ENCODE peak calls at places on chromosomes 2 and 18, in four cellular contexts. L is A549, N is K562, B is HepG2. A is an unnamed sample.

GRCh38 chr2:217919781-217920351 is 82.9 kb downstream of the TNS1 start:
- DNase-seq in L (peak; percentile 32), N (no peak), B (no peak), A (peak; percentile 91)

GRCh38 chr2:174344716-174345472 is 10.1 kb downstream of the SP9 start:
- DNase-seq in L (peak; percentile 55), N (no peak), B (peak; percentile 51), A (peak; percentile 63)

GRCh38 chr2:23445450-23445868 is 60.5 kb downstream of the KLHL29 start:
- DNase-seq in L (no peak), N (no peak), B (no peak), A (peak; percentile 76)

GRCh38 chr2:83851066-83851465 is 608.0 kb downstream of the SUCLG1 start:
- DNase-seq in L (no peak), N (no peak), B (no peak), A (no peak)

GRCh38 chr2:5915926-5916325 is 223.7 kb downstream of the SOX11 start:
- DNase-seq in L (peak; percentile 10), N (no peak), B (peak; percentile 16), A (peak; percentile 54)

GRCh38 chr18:4870177-4870773 is 326.8 kb downstream of the AKAIN1 start:
- DNase-seq in L (no peak), N (no peak), B (no peak), A (no peak)

GRCh38 chr2:19841918-19842693 is 59.7 kb downstream of the TTC32 start:
- DNase-seq in L (no peak), N (no peak), B (no peak), A (no peak)

GRCh38 chr2:224850081-224850480 is 133.9 kb upstream of the CCDC195 start:
- DNase-seq in L (no peak), N (no peak), B (no peak), A (peak; percentile 49)

GRCh38 chr2:149084924-149085795 is 46.7 kb downstream of the LYPD6B start:
- DNase-seq in L (no peak), N (no peak), B (no peak), A (no peak)

GRCh38 chr2:10876394-10876793 is 35.3 kb upstream of the KCNF1 start:
- DNase-seq in L (no peak), N (no peak), B (no peak), A (no peak)

GRCh38 chr18:48545690-48546365 is 7.0 kb downstream of the CTIF start:
- DNase-seq in L (peak; percentile 19), N (peak; percentile 42), B (no peak), A (peak; percentile 90)

GRCh38 chr2:117760916-117761315 is 53.6 kb upstream of the DDX18 start:
- DNase-seq in L (no peak), N (no peak), B (no peak), A (no peak)

GRCh38 chr2:212905640-212906201 is 245.7 kb downstream of the IKZF2 start:
- DNase-seq in L (peak; percentile 76), N (no peak), B (no peak), A (peak; percentile 6)

GRCh38 chr2:182763311-182763912 is 47.4 kb downstream of the DNAJC10 start:
- DNase-seq in L (peak; percentile 55), N (peak; percentile 24), B (peak; percentile 62), A (peak; percentile 43)

GRCh38 chr2:84881581-84882414 is 914 bp upstream of the TRABD2A start:
- DNase-seq in L (peak; percentile 86), N (peak; percentile 65), B (peak; percentile 73), A (peak; percentile 85)

GRCh38 chr2:173119069-173119807 is 43.6 kb downstream of the MAP3K20 start:
- DNase-seq in L (no peak), N (no peak), B (no peak), A (no peak)

GRCh38 chr2:160266078-160266551 is 66.0 kb upstream of the ITGB6 start:
- DNase-seq in L (no peak), N (no peak), B (no peak), A (no peak)

GRCh38 chr2:150474326-150475074 is 13.0 kb downstream of the RND3 start:
- DNase-seq in L (no peak), N (no peak), B (no peak), A (peak; percentile 54)

GRCh38 chr2:217356142-217356541 is 496.3 kb upstream of the TNP1 start:
- DNase-seq in L (no peak), N (no peak), B (no peak), A (no peak)

GRCh38 chr18:70523798-70524182 is 234.9 kb downstream of the SOCS6 start:
- DNase-seq in L (no peak), N (no peak), B (peak; percentile 84), A (no peak)

GRCh38 chr2:44169155-44169898 is 652 bp downstream of the PPM1B start:
- DNase-seq in L (peak; percentile 57), N (peak; percentile 35), B (peak; percentile 24), A (peak; percentile 37)

GRCh38 chr2:144049137-144049536 is 470.8 kb downstream of the ZEB2 start:
- DNase-seq in L (no peak), N (no peak), B (no peak), A (no peak)

GRCh38 chr18:29154758-29155725 is 978.1 kb upstream of the CDH2 start:
- DNase-seq in L (peak; percentile 45), N (no peak), B (no peak), A (peak; percentile 91)

GRCh38 chr2:28982381-28982950 is 1.4 kb downstream of the TOGARAM2 start:
- DNase-seq in L (no peak), N (no peak), B (no peak), A (no peak)

DNA sequence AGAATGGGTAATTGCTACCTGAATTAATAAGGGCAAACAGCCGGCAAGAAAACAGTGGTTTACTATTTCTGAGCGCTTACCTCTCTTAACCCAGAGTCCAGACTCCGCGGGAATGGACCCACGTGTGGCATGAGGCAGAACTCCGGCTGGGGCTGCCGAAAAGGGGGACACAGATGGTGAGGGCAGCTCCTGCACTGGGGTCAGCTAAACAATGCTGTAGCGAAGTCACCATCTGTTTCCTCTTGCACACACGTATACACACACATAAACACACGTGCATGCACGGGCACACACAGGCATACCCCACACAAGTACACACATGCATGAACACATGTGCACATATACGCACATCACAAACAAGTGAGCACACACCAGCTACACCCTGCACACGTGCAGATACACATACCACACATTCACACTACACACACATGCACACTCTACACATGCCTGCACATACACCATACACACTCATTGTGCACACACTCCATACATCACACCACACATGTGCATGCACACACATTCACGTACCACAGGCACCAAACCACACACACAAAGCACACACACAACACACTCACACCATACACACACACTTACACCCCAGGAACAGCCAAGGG is 105.9 kb upstream of the ID2 start:
- DNase-seq in L (no peak), N (no peak), B (no peak), A (no peak)
- TF ChIP-seq BHLHE40 in L (no peak), N (no peak), B (no peak), A (no peak)

GRCh38 chr18:11976463-11976862 is 4.8 kb upstream of the IMPA2 start:
- DNase-seq in L (no peak), N (no peak), B (no peak), A (no peak)
- TF ChIP-seq MAFK in L (no peak), N (no peak), B (no peak), A (no peak)

GRCh38 chr18:35611518-35611917 is 30.0 kb downstream of the GALNT1 start:
- DNase-seq in L (no peak), N (no peak), B (no peak), A (no peak)
- TF ChIP-seq BHLHE40 in L (no peak), N (no peak), B (no peak), A (no peak)

GRCh38 chr2:100483892-100484291 is 13.6 kb downstream of the NMS start:
- DNase-seq in L (no peak), N (no peak), B (no peak), A (no peak)

GRCh38 chr2:100484390-100484789 is 14.1 kb downstream of the NMS start:
- DNase-seq in L (no peak), N (no peak), B (no peak), A (no peak)

DNA sequence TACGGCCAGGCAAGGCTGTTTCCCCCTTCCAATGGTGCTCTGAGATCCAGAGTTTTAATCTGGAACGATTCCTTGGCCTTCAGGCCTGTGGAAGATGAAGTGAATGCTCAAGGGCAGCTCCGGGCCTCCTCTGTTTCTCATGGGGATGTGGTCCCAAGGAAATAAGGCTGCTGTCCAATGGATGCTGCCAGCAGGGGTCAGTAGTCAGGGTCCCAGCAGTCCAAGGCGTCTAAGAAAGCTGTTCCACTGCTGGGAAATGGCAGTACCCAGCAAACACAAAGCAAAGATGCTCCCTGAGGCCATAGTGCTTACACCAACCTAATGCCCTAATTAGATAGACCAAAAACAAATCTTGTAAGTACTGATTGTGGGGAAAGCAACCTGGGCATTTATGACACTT is 12.5 kb downstream of the NMS start:
- DNase-seq in L (peak; percentile 38), N (peak; percentile 37), B (no peak), A (no peak)
- TF ChIP-seq MAFK in L (no peak), N (no peak), B (no peak), A (no peak)

DNA sequence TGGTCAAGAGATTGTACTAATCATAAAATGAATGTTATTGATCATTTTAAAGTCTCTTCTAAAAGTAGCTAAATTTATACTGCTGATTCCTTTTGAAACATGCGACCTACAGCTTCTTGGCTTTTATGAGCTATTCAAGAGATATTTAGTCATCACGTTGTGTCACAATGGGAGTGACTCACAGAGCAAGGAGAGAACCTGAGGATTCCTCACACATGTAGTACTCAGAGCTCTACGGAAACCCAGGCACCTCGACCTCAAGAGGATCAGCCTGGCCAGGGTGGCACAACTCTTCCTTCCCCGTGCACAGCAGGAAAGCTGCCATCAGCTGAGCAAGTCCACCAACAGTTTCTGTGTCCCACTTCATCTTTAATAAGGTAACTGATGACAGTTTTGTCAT is at the start of gene DHRS9:
- DNase-seq in L (peak; percentile 78), N (no peak), B (no peak), A (peak; percentile 7)
- TF ChIP-seq BHLHE40 in L (no peak), N (no peak), B (no peak), A (no peak)

GRCh38 chr2:191304939-191305875 is 60.0 kb downstream of the MYO1B start:
- DNase-seq in L (no peak), N (no peak), B (no peak), A (peak; percentile 89)

GRCh38 chr2:191299866-191300265 is 54.7 kb downstream of the MYO1B start:
- DNase-seq in L (no peak), N (no peak), B (no peak), A (no peak)

GRCh38 chr2:191301971-191302370 is 56.8 kb downstream of the MYO1B start:
- DNase-seq in L (no peak), N (no peak), B (no peak), A (no peak)

GRCh38 chr2:191302459-191303155 is 57.4 kb downstream of the MYO1B start:
- DNase-seq in L (peak; percentile 69), N (no peak), B (peak; percentile 58), A (peak; percentile 23)

GRCh38 chr2:191303349-191304005 is 58.3 kb downstream of the MYO1B start:
- DNase-seq in L (no peak), N (no peak), B (peak; percentile 18), A (peak; percentile 22)
- TF ChIP-seq MAFK in L (no peak), N (no peak), B (no peak), A (no peak)

A was measured in IMR-90.